ENCODE peak calls at places on chromosome X, in seven cellular contexts. Z is right cardiac atrium; O is heart right ventricle; V is naive B cell; E is naive thymus-derived CD4-positive, alpha-beta T cell; T is left lung; L is pancreas. F is an unnamed sample.
A peak's percentile ranks its signal among the peaks of the same experiment; 100 is the strongest.

GRCh38 chrX:94045724-94046123 is 371.7 kb downstream of the FAM133A start:
- ATAC-seq in V (no peak), Z (no peak), O (no peak), L (no peak), T (no peak), E (no peak), F (no peak)

GRCh38 chrX:13093489-13094140 is 49.2 kb upstream of the FAM9C start:
- ATAC-seq in T (no peak), L (no peak), O (no peak), E (no peak), Z (no peak), V (no peak), F (no peak)

GRCh38 chrX:81238166-81238565 is 36.3 kb downstream of the SH3BGRL start:
- ATAC-seq in Z (no peak), O (no peak), T (no peak), E (no peak), V (no peak), L (no peak), F (no peak)

GRCh38 chrX:100662791-100663190 is 18.8 kb downstream of the SRPX2 start:
- ATAC-seq in T (no peak), V (no peak), O (no peak), L (no peak), Z (no peak), E (no peak), F (no peak)

GRCh38 chrX:71637848-71638247 is 19.5 kb upstream of the CXCR3 start:
- ATAC-seq in E (no peak), V (peak; percentile 52), T (no peak), O (no peak), L (no peak), Z (no peak), F (peak; percentile 70)

GRCh38 chrX:2449135-2449886 is 51.5 kb downstream of the DHRSX start:
- ATAC-seq in E (no peak), O (no peak), T (no peak), Z (no peak), V (no peak), L (no peak), F (no peak)

GRCh38 chrX:17878028-17878670 is 17.1 kb upstream of the RAI2 start:
- ATAC-seq in E (no peak), Z (no peak), V (no peak), L (no peak), T (no peak), O (no peak), F (no peak)

GRCh38 chrX:119410027-119410819 is 11.1 kb downstream of the SLC25A43 start:
- ATAC-seq in E (no peak), V (no peak), Z (no peak), T (peak; percentile 84), L (peak; percentile 86), O (no peak), F (peak; percentile 85)

GRCh38 chrX:96372313-96373046 is 312.2 kb upstream of the DIAPH2 start:
- ATAC-seq in V (no peak), O (no peak), L (peak; percentile 89), E (no peak), T (peak; percentile 96), Z (peak; percentile 64), F (peak; percentile 95)

GRCh38 chrX:56268888-56269287 is 36.7 kb downstream of the KLF8 start:
- ATAC-seq in L (no peak), Z (no peak), E (no peak), O (no peak), T (no peak), V (no peak), F (no peak)

GRCh38 chrX:142233400-142233799 is 28.3 kb upstream of the MAGEC2 start:
- ATAC-seq in T (no peak), E (no peak), V (no peak), O (no peak), Z (no peak), L (no peak), F (no peak)

GRCh38 chrX:144798972-144799371 is 448.3 kb upstream of the SPANXN1 start:
- ATAC-seq in L (no peak), Z (no peak), E (no peak), O (no peak), T (no peak), V (no peak), F (no peak)

GRCh38 chrX:147875866-147876596 is 35.7 kb upstream of the FMR1 start:
- ATAC-seq in Z (no peak), E (no peak), O (no peak), L (no peak), T (peak; percentile 49), V (no peak), F (no peak)

GRCh38 chrX:13198762-13199064 is 121.1 kb downstream of the ATXN3L start:
- ATAC-seq in Z (no peak), O (no peak), V (no peak), T (no peak), E (no peak), L (no peak), F (no peak)

GRCh38 chrX:20260885-20261284 is 5.8 kb downstream of the RPS6KA3 start:
- ATAC-seq in E (no peak), O (no peak), L (no peak), Z (no peak), V (no peak), T (no peak), F (no peak)

GRCh38 chrX:65688403-65688881 is 21.0 kb downstream of the MSN start:
- ATAC-seq in T (peak; percentile 54), E (peak; percentile 60), Z (peak; percentile 22), O (no peak), L (peak; percentile 39), V (no peak), F (no peak)

GRCh38 chrX:980572-981235 is 231.7 kb downstream of the CRLF2 start:
- ATAC-seq in T (no peak), Z (no peak), L (no peak), O (no peak), E (no peak), V (no peak), F (no peak)

GRCh38 chrX:45007598-45007997 is 134.6 kb downstream of the KDM6A start:
- ATAC-seq in T (no peak), L (no peak), Z (no peak), O (no peak), E (peak; percentile 36), V (peak; percentile 93), F (no peak)

GRCh38 chrX:139125916-139126315 is 404.6 kb upstream of the F9 start:
- ATAC-seq in T (no peak), O (no peak), Z (no peak), L (no peak), V (no peak), E (no peak), F (no peak)

GRCh38 chrX:107711521-107712041 is 64.0 kb downstream of the TSC22D3 start:
- ATAC-seq in T (no peak), O (no peak), L (no peak), Z (no peak), V (no peak), E (peak; percentile 8), F (no peak)

GRCh38 chrX:140434347-140434746 is 70.5 kb downstream of the SOX3 start:
- ATAC-seq in L (no peak), Z (no peak), O (no peak), V (no peak), T (no peak), E (no peak), F (no peak)

GRCh38 chrX:113747274-113747973 is 836.5 kb upstream of the HTR2C start:
- ATAC-seq in V (peak; percentile 59), E (no peak), Z (no peak), L (no peak), T (no peak), O (no peak), F (no peak)

GRCh38 chrX:45719751-45720501 is 519.2 kb upstream of the DIPK2B start:
- ATAC-seq in O (no peak), E (no peak), Z (no peak), T (no peak), L (no peak), V (no peak), F (no peak)

GRCh38 chrX:102723456-102723855 is 2.9 kb downstream of the GPRASP3 start:
- ATAC-seq in T (no peak), V (no peak), L (no peak), Z (no peak), E (no peak), O (no peak), F (no peak)

GRCh38 chrX:22122510-22122909 is 90.4 kb downstream of the PHEX start:
- ATAC-seq in E (no peak), T (no peak), V (no peak), O (no peak), L (no peak), Z (no peak), F (no peak)

GRCh38 chrX:154711264-154711663 is 39.6 kb downstream of the GAB3 start:
- ATAC-seq in O (no peak), E (no peak), L (no peak), T (no peak), Z (no peak), V (no peak), F (no peak)

GRCh38 chrX:39992300-39992699 is 105.5 kb downstream of the BCOR start:
- ATAC-seq in L (no peak), V (no peak), E (no peak), T (no peak), O (no peak), Z (no peak), F (no peak)

GRCh38 chrX:14936561-14936960 is 63.3 kb downstream of the MOSPD2 start:
- ATAC-seq in Z (no peak), E (no peak), T (peak; percentile 57), O (no peak), L (peak; percentile 39), V (no peak), F (peak; percentile 94)

GRCh38 chrX:72111011-72111708 is 20.6 kb downstream of the RTL5 start:
- ATAC-seq in T (no peak), V (no peak), Z (no peak), E (no peak), L (no peak), O (no peak), F (no peak)

GRCh38 chrX:48461830-48462229 is 8.2 kb downstream of the SLC38A5 start:
- ATAC-seq in E (no peak), Z (no peak), T (no peak), O (no peak), L (no peak), V (no peak), F (no peak)

GRCh38 chrX:39982927-39983326 is 114.8 kb downstream of the BCOR start:
- ATAC-seq in Z (no peak), T (peak; percentile 68), O (no peak), V (no peak), E (no peak), L (no peak), F (no peak)

GRCh38 chrX:1430451-1430850 is 22.3 kb downstream of the ASMTL start:
- ATAC-seq in Z (no peak), T (no peak), L (no peak), E (no peak), O (no peak), V (no peak), F (no peak)

GRCh38 chrX:48827654-48827968 is 1.3 kb downstream of the ERAS start:
- ATAC-seq in O (no peak), V (no peak), Z (no peak), L (no peak), T (no peak), E (no peak), F (no peak)